ENCODE peak calls at places on chromosome 4, in four cellular contexts. F is germinal center, N is SIG-M5, O is GM12865. E is an unnamed sample.

GRCh38 chr4:67393699-67394281 is 151.5 kb downstream of the CENPC start:
- DNase-seq in F (peak), N (no peak), O (peak), E (peak)

GRCh38 chr4:23135792-23136645 is 443.3 kb downstream of the GBA3 start:
- DNase-seq in F (peak), N (no peak), O (peak), E (peak)

GRCh38 chr4:1956631-1957030 is 52.1 kb downstream of the NELFA start:
- DNase-seq in F (no peak), N (no peak), O (no peak), E (no peak)

GRCh38 chr4:38663021-38663800 is 788 bp upstream of the KLF3 start:
- DNase-seq in F (peak), N (no peak), O (no peak), E (peak)

GRCh38 chr4:152138451-152138850 is 377.6 kb upstream of the GATB start:
- DNase-seq in F (no peak), N (no peak), O (no peak), E (no peak)

GRCh38 chr4:110310795-110311194 is 112.4 kb upstream of the ELOVL6 start:
- DNase-seq in F (no peak), N (no peak), O (peak), E (no peak)

GRCh38 chr4:25884040-25884788 is 21.4 kb upstream of the SEL1L3 start:
- DNase-seq in F (no peak), N (no peak), O (no peak), E (no peak)

GRCh38 chr4:79258614-79259176 is 67.2 kb downstream of the NAA11 start:
- DNase-seq in F (no peak), N (no peak), O (no peak), E (no peak)

GRCh38 chr4:47838445-47838844 is 578 bp upstream of the CORIN start:
- DNase-seq in F (no peak), N (no peak), O (no peak), E (no peak)

GRCh38 chr4:17188035-17188967 is 289.9 kb upstream of the LDB2 start:
- DNase-seq in F (no peak), N (no peak), O (no peak), E (no peak)

GRCh38 chr4:152398060-152398459 is 137.8 kb downstream of the FBXW7 start:
- DNase-seq in F (peak), N (no peak), O (no peak), E (no peak)

GRCh38 chr4:8245879-8246833 is 23.4 kb upstream of the HTRA3 start:
- DNase-seq in F (no peak), N (no peak), O (no peak), E (no peak)

GRCh38 chr4:182585321-182585720 is 331.9 kb downstream of the DCTD start:
- DNase-seq in F (no peak), N (no peak), O (no peak), E (no peak)

GRCh38 chr4:89296399-89296798 is 11.2 kb downstream of the GPRIN3 start:
- DNase-seq in F (no peak), N (no peak), O (no peak), E (no peak)

GRCh38 chr4:56705373-56705772 is 24.3 kb upstream of the HOPX start:
- DNase-seq in F (no peak), N (no peak), O (no peak), E (no peak)

GRCh38 chr4:168522829-168523228 is 26.0 kb downstream of the PALLD start:
- DNase-seq in F (no peak), N (no peak), O (no peak), E (no peak)

GRCh38 chr4:146520894-146521542 is 722 bp downstream of the SLC10A7 start:
- DNase-seq in F (peak), N (peak), O (peak), E (peak)

GRCh38 chr4:108370291-108370690 is 201.6 kb upstream of the LEF1 start:
- DNase-seq in F (no peak), N (no peak), O (peak), E (peak)

GRCh38 chr4:137952116-137952515 is 290.0 kb downstream of the SLC7A11 start:
- DNase-seq in F (no peak), N (no peak), O (no peak), E (no peak)

GRCh38 chr4:149699642-149700041 is 116.0 kb downstream of the IQCM start:
- DNase-seq in F (no peak), N (no peak), O (no peak), E (no peak)

GRCh38 chr4:624705-625590 is at the start of gene PDE6B:
- DNase-seq in F (no peak), N (no peak), O (no peak), E (no peak)

GRCh38 chr4:80114732-80115265 is 41.8 kb upstream of the ANTXR2 start:
- DNase-seq in F (no peak), N (no peak), O (no peak), E (no peak)

GRCh38 chr4:183797041-183797444 is 108.1 kb upstream of the STOX2 start:
- DNase-seq in F (no peak), N (no peak), O (no peak), E (no peak)

GRCh38 chr4:7461171-7461570 is 26.4 kb upstream of the PSAPL1 start:
- DNase-seq in F (no peak), N (no peak), O (no peak), E (no peak)

GRCh38 chr4:184437988-184438774 is 36.2 kb downstream of the IRF2 start:
- DNase-seq in F (peak), N (no peak), O (no peak), E (no peak)

GRCh38 chr4:81607947-81608346 is 136.2 kb upstream of the RASGEF1B start:
- DNase-seq in F (no peak), N (no peak), O (no peak), E (no peak)

GRCh38 chr4:123176605-123177004 is 220.0 kb upstream of the SPRY1 start:
- DNase-seq in F (no peak), N (no peak), O (no peak), E (no peak)

GRCh38 chr4:24067367-24067766 is 177.5 kb upstream of the PPARGC1A start:
- DNase-seq in F (no peak), N (no peak), O (no peak), E (no peak)

GRCh38 chr4:168628251-168628650 is 131.4 kb downstream of the PALLD start:
- DNase-seq in F (no peak), N (no peak), O (no peak), E (no peak)

GRCh38 chr4:100208459-100208858 is 18.2 kb upstream of the DDIT4L start:
- DNase-seq in F (no peak), N (no peak), O (no peak), E (no peak)

GRCh38 chr4:112633477-112634235 is 3.1 kb downstream of the ZGRF1 start:
- DNase-seq in F (peak), N (peak), O (peak), E (peak)

GRCh38 chr4:71187399-71188196 is 151.2 kb upstream of the SLC4A4 start:
- DNase-seq in F (peak), N (no peak), O (no peak), E (no peak)

GRCh38 chr4:61182915-61183314 is 17.2 kb upstream of the ADGRL3 start:
- DNase-seq in F (no peak), N (no peak), O (no peak), E (no peak)

GRCh38 chr4:5142726-5143125 is 91.4 kb downstream of the STK32B start:
- DNase-seq in F (no peak), N (no peak), O (peak), E (peak)

GRCh38 chr4:1608196-1608820 is 75.8 kb downstream of the FAM53A start:
- DNase-seq in F (no peak), N (no peak), O (no peak), E (no peak)

GRCh38 chr4:181897935-181898334 is 345.3 kb upstream of the TENM3 start:
- DNase-seq in F (no peak), N (no peak), O (no peak), E (no peak)

GRCh38 chr4:98970386-98970785 is 25.1 kb upstream of the METAP1 start:
- DNase-seq in F (no peak), N (no peak), O (no peak), E (no peak)

GRCh38 chr4:22458112-22458511 is 57.8 kb downstream of the ADGRA3 start:
- DNase-seq in F (no peak), N (no peak), O (no peak), E (no peak)

GRCh38 chr4:182809417-182810102 is 107.6 kb downstream of the DCTD start:
- DNase-seq in F (no peak), N (no peak), O (no peak), E (no peak)

GRCh38 chr4:170804930-170805329 is 715.2 kb upstream of the AADAT start:
- DNase-seq in F (no peak), N (no peak), O (no peak), E (no peak)

E was measured in RPMI8226.